ENCODE peak calls at places on chromosome 22, in nine cellular contexts. P, C, M, X, H, F, E, D and U are unnamed samples.

GRCh38 chr22:20531404-20532181 is 24.2 kb downstream of the MED15 start:
- DNase-seq in H (peak; percentile 88), M (no peak), E (no peak), P (no peak), D (no peak), C (peak; percentile 84), F (no peak), X (peak; percentile 87), U (no peak)

GRCh38 chr22:38112361-38112760 is 1.9 kb upstream of the BAIAP2L2 start:
- DNase-seq in P (no peak), M (no peak), H (no peak), X (no peak), C (no peak), E (no peak), F (no peak), D (no peak), U (no peak)

GRCh38 chr22:20857247-20857643 is 1.4 kb downstream of the PI4KA start:
- DNase-seq in X (no peak), H (no peak), C (peak; percentile 13), E (no peak), M (no peak), F (no peak), P (no peak), D (no peak), U (no peak)

GRCh38 chr22:36743591-36744412 is 32.1 kb downstream of the IFT27 start:
- DNase-seq in M (peak; percentile 32), H (no peak), P (no peak), F (no peak), D (no peak), C (peak; percentile 51), X (no peak), E (no peak), U (no peak)

GRCh38 chr22:36027579-36027959 is 1.1 kb downstream of the RBFOX2 start:
- DNase-seq in D (no peak), F (no peak), E (no peak), H (peak; percentile 21), M (no peak), X (no peak), C (no peak), P (peak; percentile 53), U (no peak)

GRCh38 chr22:38236786-38237185 is 35.0 kb downstream of the MAFF start:
- DNase-seq in C (no peak), H (no peak), F (no peak), X (peak; percentile 38), D (no peak), E (no peak), M (no peak), P (no peak), U (no peak)

GRCh38 chr22:42688241-42688913 is 32.3 kb downstream of the A4GALT start:
- DNase-seq in X (peak; percentile 96), D (no peak), C (peak; percentile 85), P (no peak), H (peak; percentile 98), M (peak; percentile 59), F (peak; percentile 60), E (no peak), U (no peak)

GRCh38 chr22:24594569-24595120 is 1.8 kb upstream of the LRRC75B start:
- DNase-seq in D (no peak), E (no peak), H (no peak), C (peak; percentile 78), F (no peak), M (no peak), P (no peak), X (no peak), U (no peak)

GRCh38 chr22:32556150-32556549 is 81.5 kb downstream of the FBXO7 start:
- DNase-seq in E (no peak), P (no peak), C (no peak), X (no peak), F (no peak), H (no peak), D (no peak), M (no peak), U (no peak)

GRCh38 chr22:19765477-19766234 is 5.1 kb downstream of the TBX1 start:
- DNase-seq in X (no peak), P (no peak), M (peak; percentile 42), D (no peak), F (no peak), E (no peak), H (no peak), C (no peak), U (no peak)

GRCh38 chr22:47333625-47334024 is 571.2 kb downstream of the TBC1D22A start:
- DNase-seq in H (peak; percentile 90), D (no peak), E (peak; percentile 27), P (no peak), F (no peak), M (no peak), C (no peak), X (no peak), U (no peak)

GRCh38 chr22:40583058-40583741 is 53.3 kb downstream of the MRTFA start:
- DNase-seq in E (no peak), H (no peak), M (no peak), F (no peak), P (peak; percentile 48), X (no peak), D (no peak), C (no peak), U (no peak)

GRCh38 chr22:23381661-23382427 is 198.2 kb downstream of the IGLL1 start:
- DNase-seq in M (no peak), P (no peak), X (no peak), E (no peak), C (no peak), F (no peak), H (no peak), D (no peak), U (no peak)

GRCh38 chr22:35292786-35293185 is 6.9 kb upstream of the TOM1 start:
- DNase-seq in H (no peak), D (no peak), X (no peak), C (no peak), F (no peak), P (no peak), E (no peak), M (no peak), U (no peak)

GRCh38 chr22:39415506-39415905 is 15.9 kb downstream of the TAB1 start:
- DNase-seq in X (no peak), P (no peak), C (no peak), E (no peak), D (no peak), F (no peak), M (no peak), H (no peak), U (no peak)

GRCh38 chr22:24834845-24835570 is 29.0 kb downstream of the SGSM1 start:
- DNase-seq in D (no peak), H (no peak), X (no peak), F (no peak), C (no peak), E (no peak), P (no peak), M (peak; percentile 71), U (no peak)

GRCh38 chr22:19212302-19212870 is 33.9 kb upstream of the SLC25A1 start:
- DNase-seq in M (no peak), E (no peak), H (no peak), C (no peak), F (no peak), D (no peak), P (no peak), X (no peak), U (peak; percentile 4)

GRCh38 chr22:23563111-23563510 is 17.0 kb downstream of the IGLL1 start:
- DNase-seq in P (no peak), X (peak; percentile 2), C (no peak), H (no peak), D (no peak), M (no peak), E (no peak), F (no peak), U (no peak)

GRCh38 chr22:21666786-21667185 is 974 bp downstream of the PPIL2 start:
- DNase-seq in P (no peak), C (no peak), D (no peak), M (no peak), H (no peak), E (no peak), X (no peak), F (no peak), U (no peak)

GRCh38 chr22:30802202-30803166 is 107.8 kb downstream of the OSBP2 start:
- DNase-seq in F (peak; percentile 24), E (peak; percentile 93), M (peak; percentile 82), X (peak; percentile 90), C (peak; percentile 93), H (peak; percentile 94), D (peak; percentile 65), P (peak; percentile 85), U (peak; percentile 64)
- TF ChIP-seq CTCF in F (peak; percentile 50), E (peak; percentile 6), M (peak; percentile 13), X (peak; percentile 47), C (peak; percentile 34), H (peak; percentile 17), D (no peak), P (no peak), U (no peak)

GRCh38 chr22:27870234-27871191 is 48.5 kb downstream of the PITPNB start:
- DNase-seq in X (no peak), F (no peak), C (no peak), H (no peak), P (no peak), E (no peak), D (no peak), M (no peak), U (no peak)
- TF ChIP-seq CTCF in X (no peak), F (no peak), C (no peak), H (no peak), P (no peak), E (no peak), D (no peak), M (no peak), U (no peak)

GRCh38 chr22:50001388-50002231 is 11.0 kb downstream of the IL17REL start:
- DNase-seq in F (no peak), D (no peak), X (no peak), C (peak; percentile 54), P (no peak), E (no peak), M (peak; percentile 14), H (no peak), U (no peak)
- TF ChIP-seq CTCF in F (no peak), D (no peak), X (no peak), C (no peak), P (no peak), E (no peak), M (no peak), H (no peak), U (no peak)

DNA sequence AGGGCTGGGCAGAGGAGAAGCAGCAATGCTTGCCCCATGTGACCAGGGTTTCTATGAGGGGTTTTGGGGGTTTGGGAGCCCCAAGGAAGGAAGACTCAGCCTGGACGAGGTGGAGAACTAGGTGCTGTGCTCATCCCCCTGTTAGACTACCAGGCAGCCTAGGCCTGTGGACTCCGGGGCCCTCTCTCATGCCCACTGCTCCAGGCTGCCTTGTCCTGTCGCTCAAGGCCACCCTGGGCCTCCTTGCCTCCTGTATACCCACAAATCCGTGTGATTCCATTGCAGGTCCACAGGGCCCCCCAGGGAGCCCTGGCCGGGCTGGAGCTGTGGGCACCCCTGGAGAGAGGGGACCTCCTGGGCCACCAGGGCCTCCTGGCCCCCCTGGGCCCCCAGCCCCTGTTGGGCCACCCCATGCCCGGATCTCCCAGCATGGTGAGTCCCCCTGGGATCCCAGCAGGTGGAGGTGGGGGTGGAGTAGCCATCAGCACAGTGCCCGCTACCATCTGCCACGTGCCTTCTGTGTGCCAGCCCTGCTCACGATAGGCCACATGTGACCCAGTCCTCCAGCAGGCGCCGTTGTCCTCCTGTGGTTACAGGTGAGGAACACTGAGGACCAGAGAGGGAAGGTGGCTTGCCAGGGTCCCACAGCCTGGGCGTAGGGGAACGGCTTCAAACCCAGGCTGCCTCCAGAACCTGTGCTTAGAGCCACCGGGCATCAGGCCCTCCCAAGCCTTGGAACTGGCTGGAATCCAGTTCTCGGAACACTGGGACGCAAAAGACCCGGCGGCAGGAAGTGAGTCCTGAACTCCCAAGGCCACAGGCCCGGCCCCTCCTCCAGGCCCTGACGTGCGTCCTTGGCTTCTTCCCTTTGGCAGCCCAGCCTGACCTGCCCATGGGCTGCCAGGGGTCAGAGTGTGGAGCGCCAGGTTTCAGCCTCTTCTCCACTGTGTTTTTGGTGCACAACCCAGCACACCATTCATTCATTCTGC is 26.6 kb downstream of the EMID1 start:
- DNase-seq in D (no peak), F (no peak), E (no peak), C (no peak), M (no peak), X (peak; percentile 69), P (no peak), H (peak; percentile 64), U (peak; percentile 42)
- TF ChIP-seq CTCF in D (no peak), F (no peak), E (no peak), C (no peak), M (no peak), X (no peak), P (no peak), H (no peak), U (no peak)